ENCODE peak calls at places on chromosome 2, in ten cellular contexts. One of them, this sample, is unnamed.
A peak's percentile ranks its signal among the peaks of the same experiment; 100 is the strongest.

GRCh38 chr2:98608962-98609604 is 694 bp downstream of the UNC50 start:
- DNase-seq in neural progenitor cell: peak; percentile 53
- DNase-seq in NCI-H1694: no peak
- DNase-seq in cardiac fibroblast: peak; percentile 55
- DNase-seq in NCI-H748 treated with DMSO at 0.1 percent for 48 hours: no peak
- DNase-seq in NCI-H1417: no peak
- DNase-seq in neuronal stem cell: no peak
- DNase-seq in A172: peak; percentile 22
- DNase-seq in heart right ventricle: peak; percentile 29
- DNase-seq in endodermal cell: peak; percentile 59
- DNase-seq in this sample: peak; percentile 26

GRCh38 chr2:196389670-196390069 is 218.3 kb upstream of the STK17B start:
- DNase-seq in neural progenitor cell: no peak
- DNase-seq in NCI-H1694: no peak
- DNase-seq in cardiac fibroblast: no peak
- DNase-seq in NCI-H748 treated with DMSO at 0.1 percent for 48 hours: no peak
- DNase-seq in NCI-H1417: no peak
- DNase-seq in neuronal stem cell: no peak
- DNase-seq in A172: no peak
- DNase-seq in heart right ventricle: no peak
- DNase-seq in endodermal cell: no peak
- DNase-seq in this sample: no peak

GRCh38 chr2:232458661-232459418 is 2.9 kb downstream of the ALPI start:
- DNase-seq in neural progenitor cell: no peak
- DNase-seq in NCI-H1694: no peak
- DNase-seq in cardiac fibroblast: no peak
- DNase-seq in NCI-H748 treated with DMSO at 0.1 percent for 48 hours: no peak
- DNase-seq in NCI-H1417: no peak
- DNase-seq in neuronal stem cell: no peak
- DNase-seq in A172: no peak
- DNase-seq in heart right ventricle: no peak
- DNase-seq in endodermal cell: peak; percentile 38
- DNase-seq in this sample: no peak

GRCh38 chr2:183038341-183039300 is at the start of gene NCKAP1:
- DNase-seq in neural progenitor cell: peak; percentile 95
- DNase-seq in NCI-H1694: peak; percentile 64
- DNase-seq in cardiac fibroblast: peak; percentile 92
- DNase-seq in NCI-H748 treated with DMSO at 0.1 percent for 48 hours: peak; percentile 82
- DNase-seq in NCI-H1417: peak; percentile 94
- DNase-seq in neuronal stem cell: peak; percentile 90
- DNase-seq in A172: peak; percentile 76
- DNase-seq in heart right ventricle: peak; percentile 95
- DNase-seq in endodermal cell: peak; percentile 98
- DNase-seq in this sample: peak; percentile 91

GRCh38 chr2:170862503-170862902 is 45.8 kb downstream of the GAD1 start:
- DNase-seq in neural progenitor cell: no peak
- DNase-seq in NCI-H1694: no peak
- DNase-seq in cardiac fibroblast: no peak
- DNase-seq in NCI-H748 treated with DMSO at 0.1 percent for 48 hours: no peak
- DNase-seq in NCI-H1417: no peak
- DNase-seq in neuronal stem cell: no peak
- DNase-seq in A172: no peak
- DNase-seq in heart right ventricle: no peak
- DNase-seq in endodermal cell: no peak
- DNase-seq in this sample: no peak

GRCh38 chr2:235170536-235171510 is 219.0 kb downstream of the SH3BP4 start:
- DNase-seq in neural progenitor cell: peak; percentile 69
- DNase-seq in NCI-H1694: peak; percentile 77
- DNase-seq in cardiac fibroblast: peak; percentile 64
- DNase-seq in NCI-H748 treated with DMSO at 0.1 percent for 48 hours: peak; percentile 40
- DNase-seq in NCI-H1417: peak; percentile 71
- DNase-seq in neuronal stem cell: peak; percentile 12
- DNase-seq in A172: peak; percentile 86
- DNase-seq in heart right ventricle: no peak
- DNase-seq in endodermal cell: peak; percentile 67
- DNase-seq in this sample: peak; percentile 32

GRCh38 chr2:9949239-9949991 is 2.1 kb upstream of the GRHL1 start:
- DNase-seq in neural progenitor cell: no peak
- DNase-seq in NCI-H1694: no peak
- DNase-seq in cardiac fibroblast: no peak
- DNase-seq in NCI-H748 treated with DMSO at 0.1 percent for 48 hours: no peak
- DNase-seq in NCI-H1417: no peak
- DNase-seq in neuronal stem cell: no peak
- DNase-seq in A172: no peak
- DNase-seq in heart right ventricle: no peak
- DNase-seq in endodermal cell: no peak
- DNase-seq in this sample: no peak

GRCh38 chr2:70124983-70125480 is 37.8 kb downstream of the PCBP1 start:
- DNase-seq in neural progenitor cell: peak; percentile 81
- DNase-seq in NCI-H1694: no peak
- DNase-seq in cardiac fibroblast: peak; percentile 60
- DNase-seq in NCI-H748 treated with DMSO at 0.1 percent for 48 hours: no peak
- DNase-seq in NCI-H1417: peak; percentile 94
- DNase-seq in neuronal stem cell: no peak
- DNase-seq in A172: no peak
- DNase-seq in heart right ventricle: peak; percentile 66
- DNase-seq in endodermal cell: peak; percentile 79
- DNase-seq in this sample: peak; percentile 62

GRCh38 chr2:202147775-202148174 is 74.7 kb downstream of the KIAA2012 start:
- DNase-seq in neural progenitor cell: no peak
- DNase-seq in NCI-H1694: no peak
- DNase-seq in cardiac fibroblast: peak; percentile 64
- DNase-seq in NCI-H748 treated with DMSO at 0.1 percent for 48 hours: no peak
- DNase-seq in NCI-H1417: no peak
- DNase-seq in neuronal stem cell: no peak
- DNase-seq in A172: no peak
- DNase-seq in heart right ventricle: no peak
- DNase-seq in endodermal cell: no peak
- DNase-seq in this sample: no peak

GRCh38 chr2:29398384-29399237 is 283.4 kb downstream of the CLIP4 start:
- DNase-seq in neural progenitor cell: no peak
- DNase-seq in NCI-H1694: no peak
- DNase-seq in cardiac fibroblast: no peak
- DNase-seq in NCI-H748 treated with DMSO at 0.1 percent for 48 hours: no peak
- DNase-seq in NCI-H1417: no peak
- DNase-seq in neuronal stem cell: no peak
- DNase-seq in A172: no peak
- DNase-seq in heart right ventricle: no peak
- DNase-seq in endodermal cell: peak; percentile 63
- DNase-seq in this sample: no peak

This sample was measured in NCI-H82.